ENCODE peak calls at places on chromosomes 13 and 19, in five cellular contexts. One of them, this sample, is unnamed.

GRCh38 chr13:113724780-113725315 is 34.2 kb upstream of the TMEM255B start:
- DNase-seq in GM23248: peak
- DNase-seq in SK-N-SH: peak
- DNase-seq in HCT116: peak
- DNase-seq in neural progenitor cell: peak
- DNase-seq in this sample: peak

GRCh38 chr13:114026128-114026880 is 52.4 kb upstream of the C13orf46 start:
- DNase-seq in GM23248: no peak
- DNase-seq in SK-N-SH: no peak
- DNase-seq in HCT116: no peak
- DNase-seq in neural progenitor cell: no peak
- DNase-seq in this sample: no peak

GRCh38 chr19:1503089-1503924 is 9.5 kb downstream of the ADAMTSL5 start:
- DNase-seq in GM23248: peak
- DNase-seq in SK-N-SH: peak
- DNase-seq in HCT116: no peak
- DNase-seq in neural progenitor cell: peak
- DNase-seq in this sample: peak

GRCh38 chr19:22545751-22546150 is 88.4 kb upstream of the ZNF492 start:
- DNase-seq in GM23248: peak
- DNase-seq in SK-N-SH: peak
- DNase-seq in HCT116: peak
- DNase-seq in neural progenitor cell: peak
- DNase-seq in this sample: peak

GRCh38 chr13:94415484-94415883 is 64.0 kb downstream of the DCT start:
- DNase-seq in GM23248: no peak
- DNase-seq in SK-N-SH: no peak
- DNase-seq in HCT116: no peak
- DNase-seq in neural progenitor cell: peak
- DNase-seq in this sample: no peak

GRCh38 chr19:2050991-2051770 is at the start of gene MKNK2:
- DNase-seq in GM23248: peak
- DNase-seq in SK-N-SH: peak
- DNase-seq in HCT116: no peak
- DNase-seq in neural progenitor cell: peak
- DNase-seq in this sample: peak

GRCh38 chr13:50387124-50387581 is 371.9 kb downstream of the KCNRG start:
- DNase-seq in GM23248: peak
- DNase-seq in SK-N-SH: peak
- DNase-seq in HCT116: no peak
- DNase-seq in neural progenitor cell: peak
- DNase-seq in this sample: peak

GRCh38 chr13:98445340-98446233 is 131.3 kb downstream of the STK24 start:
- DNase-seq in GM23248: peak
- DNase-seq in SK-N-SH: peak
- DNase-seq in HCT116: peak
- DNase-seq in neural progenitor cell: peak
- DNase-seq in this sample: peak

GRCh38 chr19:17777840-17778620 is 16.9 kb upstream of the B3GNT3 start:
- DNase-seq in GM23248: peak
- DNase-seq in SK-N-SH: peak
- DNase-seq in HCT116: peak
- DNase-seq in neural progenitor cell: peak
- DNase-seq in this sample: peak

GRCh38 chr19:58154287-58154678 is 3.7 kb upstream of the ZNF329 start:
- DNase-seq in GM23248: peak
- DNase-seq in SK-N-SH: no peak
- DNase-seq in HCT116: no peak
- DNase-seq in neural progenitor cell: peak
- DNase-seq in this sample: no peak

GRCh38 chr13:44523176-44524017 is 52.7 kb downstream of the TSC22D1 start:
- DNase-seq in GM23248: peak
- DNase-seq in SK-N-SH: no peak
- DNase-seq in HCT116: peak
- DNase-seq in neural progenitor cell: no peak
- DNase-seq in this sample: peak

GRCh38 chr13:79936368-79937136 is 404.4 kb downstream of the SPRY2 start:
- DNase-seq in GM23248: peak
- DNase-seq in SK-N-SH: peak
- DNase-seq in HCT116: no peak
- DNase-seq in neural progenitor cell: no peak
- DNase-seq in this sample: peak

GRCh38 chr19:34838753-34839431 is 65.9 kb upstream of the ZNF599 start:
- DNase-seq in GM23248: peak
- DNase-seq in SK-N-SH: no peak
- DNase-seq in HCT116: no peak
- DNase-seq in neural progenitor cell: peak
- DNase-seq in this sample: no peak

DNA sequence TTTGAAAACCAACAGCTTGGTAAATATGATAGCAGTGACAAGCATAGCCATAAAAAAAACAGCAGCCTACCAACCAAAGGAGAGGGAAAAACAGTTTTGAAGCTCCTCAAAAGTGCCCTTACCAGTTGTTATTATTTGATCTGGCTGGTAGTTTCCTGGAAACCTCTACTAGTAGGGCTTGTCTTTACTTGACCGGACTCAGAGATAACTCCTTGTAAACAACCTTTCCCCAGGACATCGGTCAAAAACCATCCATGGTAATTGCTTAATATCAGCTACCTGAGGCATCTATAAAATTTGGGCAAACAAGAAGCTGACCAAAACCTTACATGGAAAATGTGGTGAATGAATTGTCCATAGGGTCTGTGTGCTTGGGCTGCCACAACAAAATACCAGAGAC is 210.9 kb downstream of the FGF14 start:
- DNase-seq in GM23248: no peak
- DNase-seq in SK-N-SH: no peak
- DNase-seq in HCT116: no peak
- DNase-seq in neural progenitor cell: no peak
- DNase-seq in this sample: no peak
- H3K4me3 ChIP-seq in GM23248: no peak
- H3K4me3 ChIP-seq in SK-N-SH: no peak
- H3K4me3 ChIP-seq in HCT116: no peak
- H3K4me3 ChIP-seq in neural progenitor cell: no peak
- H3K4me3 ChIP-seq in this sample: no peak

GRCh38 chr19:19098084-19098702 is 34.4 kb downstream of the SLC25A42 start:
- DNase-seq in GM23248: no peak
- DNase-seq in SK-N-SH: no peak
- DNase-seq in HCT116: peak
- DNase-seq in neural progenitor cell: no peak
- DNase-seq in this sample: peak
- TF ChIP-seq EZH2phosphoT487 in GM23248: no peak
- TF ChIP-seq EZH2phosphoT487 in SK-N-SH: no peak
- TF ChIP-seq EZH2phosphoT487 in HCT116: no peak
- TF ChIP-seq EZH2phosphoT487 in neural progenitor cell: no peak
- TF ChIP-seq EZH2phosphoT487 in this sample: no peak

DNA sequence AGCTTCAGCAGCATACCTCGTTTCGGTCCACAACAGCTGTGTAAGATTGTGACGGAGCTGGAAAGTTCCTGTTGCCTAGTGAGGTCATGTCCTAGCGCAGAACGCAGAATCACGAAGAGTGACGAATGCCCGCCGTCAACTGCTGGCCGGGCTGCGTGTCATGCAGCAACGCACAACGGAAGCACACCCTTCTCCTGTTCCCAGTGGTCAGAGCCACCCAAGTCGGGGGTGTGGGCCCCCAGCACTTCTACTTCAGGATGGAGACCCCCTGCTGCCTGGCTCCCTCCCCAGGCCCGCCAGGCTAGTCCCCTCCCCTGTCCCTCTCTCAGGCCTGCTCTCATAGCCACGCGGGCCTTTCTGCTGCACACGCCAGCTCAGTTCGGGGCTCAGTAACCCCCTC is 25.9 kb downstream of the C2CD4C start:
- DNase-seq in GM23248: no peak
- DNase-seq in SK-N-SH: no peak
- DNase-seq in HCT116: no peak
- DNase-seq in neural progenitor cell: no peak
- DNase-seq in this sample: no peak
- H3K9ac ChIP-seq in GM23248: no peak
- H3K9ac ChIP-seq in SK-N-SH: no peak
- H3K9ac ChIP-seq in HCT116: no peak
- H3K9ac ChIP-seq in neural progenitor cell: no peak
- H3K9ac ChIP-seq in this sample: no peak

DNA sequence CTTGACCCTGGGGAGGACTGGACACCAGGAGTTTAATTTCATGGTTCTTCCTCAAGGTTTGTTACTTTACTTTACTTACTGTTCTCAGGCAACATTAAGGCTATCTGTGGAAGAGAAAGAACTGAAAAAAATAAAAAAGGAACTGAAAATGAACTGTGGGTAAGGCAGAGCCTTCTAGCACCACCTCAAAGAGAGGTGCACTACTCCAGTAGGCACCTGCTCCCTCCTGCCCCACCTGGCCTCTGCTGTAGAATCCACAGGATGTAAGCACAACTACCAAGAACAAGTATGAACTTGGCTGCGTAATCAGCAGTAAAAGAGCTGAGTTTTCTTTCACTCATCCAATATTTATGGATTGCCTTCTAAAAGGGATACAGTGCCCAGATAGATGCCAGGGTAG is 12.2 kb downstream of the ZNF112 start:
- DNase-seq in GM23248: no peak
- DNase-seq in SK-N-SH: no peak
- DNase-seq in HCT116: no peak
- DNase-seq in neural progenitor cell: no peak
- DNase-seq in this sample: no peak
- H3K4me3 ChIP-seq in GM23248: no peak
- H3K4me3 ChIP-seq in SK-N-SH: no peak
- H3K4me3 ChIP-seq in HCT116: no peak
- H3K4me3 ChIP-seq in neural progenitor cell: no peak
- H3K4me3 ChIP-seq in this sample: no peak

GRCh38 chr19:6224308-6224675 is 55.5 kb downstream of the MLLT1 start:
- DNase-seq in GM23248: no peak
- DNase-seq in SK-N-SH: no peak
- DNase-seq in HCT116: no peak
- DNase-seq in neural progenitor cell: no peak
- DNase-seq in this sample: no peak
- TF ChIP-seq EZH2phosphoT487 in GM23248: no peak
- TF ChIP-seq EZH2phosphoT487 in SK-N-SH: no peak
- TF ChIP-seq EZH2phosphoT487 in HCT116: no peak
- TF ChIP-seq EZH2phosphoT487 in neural progenitor cell: no peak
- TF ChIP-seq EZH2phosphoT487 in this sample: no peak

DNA sequence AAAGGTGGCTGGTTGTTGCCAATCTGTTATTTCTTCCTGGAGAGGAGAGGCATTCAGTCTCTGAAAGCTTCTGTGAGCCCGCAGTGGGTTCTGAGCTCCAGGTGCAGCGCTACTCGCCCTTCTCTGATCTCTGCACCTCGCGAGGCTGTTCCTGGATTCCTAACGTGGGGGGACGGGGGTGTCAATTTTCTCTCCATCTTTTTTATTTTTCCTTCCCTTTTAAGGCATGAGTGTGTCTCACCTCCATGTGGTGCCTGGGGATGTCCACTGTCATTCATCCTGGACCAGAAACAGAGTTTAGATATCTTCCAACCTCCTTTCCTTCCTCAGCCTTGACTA is 626 bp downstream of the ZNF233 start:
- DNase-seq in GM23248: no peak
- DNase-seq in SK-N-SH: peak
- DNase-seq in HCT116: no peak
- DNase-seq in neural progenitor cell: peak
- DNase-seq in this sample: no peak
- H3K9ac ChIP-seq in GM23248: peak
- H3K9ac ChIP-seq in SK-N-SH: no peak
- H3K9ac ChIP-seq in HCT116: no peak
- H3K9ac ChIP-seq in neural progenitor cell: peak
- H3K9ac ChIP-seq in this sample: peak